ENCODE peak calls at places on chromosome 19, in six cellular contexts. One of them, this sample, is unnamed.

GRCh38 chr19:43767316-43767715 is 12.6 kb upstream of the SMG9 start:
- DNase-seq in Peyer's patch: no peak
- DNase-seq in WERI-Rb-1: no peak
- DNase-seq in mesothelial cell of epicardium: no peak
- DNase-seq in left lung: no peak
- DNase-seq in AG09319: no peak
- DNase-seq in this sample: no peak

GRCh38 chr19:8615813-8616596 is 5.5 kb upstream of the ADAMTS10 start:
- DNase-seq in Peyer's patch: peak; percentile 70
- DNase-seq in WERI-Rb-1: peak; percentile 64
- DNase-seq in mesothelial cell of epicardium: peak; percentile 74
- DNase-seq in left lung: peak; percentile 74
- DNase-seq in AG09319: no peak
- DNase-seq in this sample: no peak

GRCh38 chr19:37227996-37228395 is 10.0 kb downstream of the ZNF383 start:
- DNase-seq in Peyer's patch: no peak
- DNase-seq in WERI-Rb-1: peak; percentile 62
- DNase-seq in mesothelial cell of epicardium: no peak
- DNase-seq in left lung: no peak
- DNase-seq in AG09319: no peak
- DNase-seq in this sample: no peak

GRCh38 chr19:10548746-10549276 is 5.1 kb downstream of the ATG4D start:
- DNase-seq in Peyer's patch: no peak
- DNase-seq in WERI-Rb-1: no peak
- DNase-seq in mesothelial cell of epicardium: no peak
- DNase-seq in left lung: no peak
- DNase-seq in AG09319: no peak
- DNase-seq in this sample: no peak

GRCh38 chr19:47429140-47429793 is 9.9 kb upstream of the MEIS3 start:
- DNase-seq in Peyer's patch: no peak
- DNase-seq in WERI-Rb-1: no peak
- DNase-seq in mesothelial cell of epicardium: no peak
- DNase-seq in left lung: no peak
- DNase-seq in AG09319: no peak
- DNase-seq in this sample: no peak

GRCh38 chr19:32456406-32456805 is 50.8 kb downstream of the DPY19L3 start:
- DNase-seq in Peyer's patch: no peak
- DNase-seq in WERI-Rb-1: no peak
- DNase-seq in mesothelial cell of epicardium: no peak
- DNase-seq in left lung: no peak
- DNase-seq in AG09319: no peak
- DNase-seq in this sample: no peak

GRCh38 chr19:44848805-44849457 is 2.8 kb downstream of the NECTIN2 start:
- DNase-seq in Peyer's patch: no peak
- DNase-seq in WERI-Rb-1: peak; percentile 77
- DNase-seq in mesothelial cell of epicardium: peak; percentile 57
- DNase-seq in left lung: no peak
- DNase-seq in AG09319: no peak
- DNase-seq in this sample: no peak

GRCh38 chr19:45782162-45782623 is at the start of gene DMPK:
- DNase-seq in Peyer's patch: no peak
- DNase-seq in WERI-Rb-1: peak; percentile 14
- DNase-seq in mesothelial cell of epicardium: no peak
- DNase-seq in left lung: no peak
- DNase-seq in AG09319: no peak
- DNase-seq in this sample: no peak

GRCh38 chr19:47190167-47190727 is 40.8 kb downstream of the BBC3 start:
- DNase-seq in Peyer's patch: peak; percentile 63
- DNase-seq in WERI-Rb-1: no peak
- DNase-seq in mesothelial cell of epicardium: peak; percentile 47
- DNase-seq in left lung: peak; percentile 86
- DNase-seq in AG09319: peak; percentile 36
- DNase-seq in this sample: no peak

GRCh38 chr19:7668842-7669241 is at the start of gene RETN:
- DNase-seq in Peyer's patch: no peak
- DNase-seq in WERI-Rb-1: no peak
- DNase-seq in mesothelial cell of epicardium: no peak
- DNase-seq in left lung: no peak
- DNase-seq in AG09319: no peak
- DNase-seq in this sample: no peak

GRCh38 chr19:805600-806550 is 8.6 kb downstream of the PTBP1 start:
- DNase-seq in Peyer's patch: no peak
- DNase-seq in WERI-Rb-1: no peak
- DNase-seq in mesothelial cell of epicardium: no peak
- DNase-seq in left lung: no peak
- DNase-seq in AG09319: no peak
- DNase-seq in this sample: no peak

GRCh38 chr19:802888-803561 is 5.8 kb downstream of the PTBP1 start:
- DNase-seq in Peyer's patch: no peak
- DNase-seq in WERI-Rb-1: no peak
- DNase-seq in mesothelial cell of epicardium: no peak
- DNase-seq in left lung: no peak
- DNase-seq in AG09319: no peak
- DNase-seq in this sample: no peak

GRCh38 chr19:805161-805561 is 7.9 kb downstream of the PTBP1 start:
- DNase-seq in Peyer's patch: no peak
- DNase-seq in WERI-Rb-1: no peak
- DNase-seq in mesothelial cell of epicardium: no peak
- DNase-seq in left lung: no peak
- DNase-seq in AG09319: no peak
- DNase-seq in this sample: no peak

GRCh38 chr19:803686-804418 is 6.6 kb downstream of the PTBP1 start:
- DNase-seq in Peyer's patch: no peak
- DNase-seq in WERI-Rb-1: no peak
- DNase-seq in mesothelial cell of epicardium: no peak
- DNase-seq in left lung: no peak
- DNase-seq in AG09319: no peak
- DNase-seq in this sample: no peak

DNA sequence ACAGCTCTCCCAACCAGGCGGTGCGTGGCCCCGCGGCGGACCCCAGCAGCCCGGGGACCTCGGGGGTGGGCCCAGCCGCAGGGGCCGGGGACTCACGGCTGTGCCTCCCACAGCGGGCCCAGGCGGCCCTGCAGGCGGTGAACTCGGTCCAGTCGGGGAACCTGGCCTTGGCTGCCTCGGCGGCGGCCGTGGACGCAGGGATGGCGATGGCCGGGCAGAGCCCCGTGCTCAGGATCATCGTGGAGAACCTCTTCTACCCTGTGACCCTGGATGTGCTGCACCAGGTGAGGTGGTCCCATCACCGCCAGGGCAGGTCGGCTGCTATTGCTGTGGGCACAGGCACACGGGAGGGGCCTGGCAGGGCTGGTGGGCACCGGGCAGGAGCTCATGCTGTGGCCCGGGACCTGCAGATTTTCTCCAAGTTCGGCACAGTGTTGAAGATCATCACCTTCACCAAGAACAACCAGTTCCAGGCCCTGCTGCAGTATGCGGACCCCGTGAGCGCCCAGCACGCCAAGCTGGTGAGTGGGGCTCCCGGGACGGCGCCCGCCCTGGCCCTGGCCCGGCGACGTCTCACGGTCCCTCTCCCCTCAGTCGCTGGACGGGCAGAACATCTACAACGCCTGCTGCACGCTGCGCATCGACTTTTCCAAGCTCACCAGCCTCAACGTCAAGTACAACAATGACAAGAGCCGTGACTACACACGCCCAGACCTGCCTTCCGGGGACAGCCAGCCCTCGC is 7.3 kb downstream of the PTBP1 start:
- DNase-seq in Peyer's patch: no peak
- DNase-seq in WERI-Rb-1: no peak
- DNase-seq in mesothelial cell of epicardium: no peak
- DNase-seq in left lung: no peak
- DNase-seq in AG09319: no peak
- DNase-seq in this sample: no peak
- TF ChIP-seq CTCF in Peyer's patch: no peak
- TF ChIP-seq CTCF in WERI-Rb-1: no peak
- TF ChIP-seq CTCF in mesothelial cell of epicardium: no peak
- TF ChIP-seq CTCF in left lung: no peak
- TF ChIP-seq CTCF in AG09319: no peak
- TF ChIP-seq CTCF in this sample: no peak

DNA sequence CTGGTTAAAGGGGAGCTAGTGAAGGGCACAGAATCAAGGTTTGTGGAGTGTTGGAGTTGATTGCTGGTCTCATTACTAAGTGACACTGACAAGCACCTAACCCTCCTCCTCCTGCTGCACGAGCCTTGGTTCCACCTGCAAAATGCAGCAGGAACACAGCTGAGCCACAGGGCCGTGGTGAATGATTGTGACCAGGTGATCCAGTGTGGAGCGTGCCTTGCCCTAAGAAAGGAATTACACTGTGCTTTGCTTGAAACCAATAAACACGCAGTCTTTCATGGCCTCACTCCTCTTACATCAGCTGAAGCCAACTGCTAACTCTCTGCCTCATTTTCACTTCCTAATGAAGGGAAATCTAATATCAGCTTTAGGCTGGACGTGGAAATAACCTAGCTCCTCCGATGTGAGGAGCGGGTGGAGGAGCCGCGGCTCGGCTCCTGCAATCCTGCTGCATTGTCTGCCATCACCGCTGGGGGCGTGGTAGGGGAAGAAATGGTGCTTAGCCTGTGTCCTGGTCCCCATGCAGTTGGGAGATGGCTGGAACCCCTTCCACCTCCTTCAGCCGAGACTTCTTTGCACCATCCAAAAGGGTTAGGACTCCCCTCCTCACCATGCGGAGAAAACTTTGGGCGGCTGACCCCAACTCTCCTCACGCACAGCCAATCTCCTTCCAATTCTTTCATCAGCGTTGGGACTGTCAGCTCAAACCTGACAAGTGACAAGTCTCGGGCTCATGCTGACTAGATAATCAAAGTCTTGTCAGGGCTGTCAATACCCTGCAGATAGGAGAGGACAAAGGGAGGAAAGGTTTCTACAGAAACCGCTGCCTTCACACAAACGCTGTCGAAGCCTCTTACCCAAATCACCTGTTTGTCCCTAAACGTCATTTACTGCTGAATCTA is 427.9 kb downstream of the ZNF536 start:
- DNase-seq in Peyer's patch: no peak
- DNase-seq in WERI-Rb-1: peak; percentile 72
- DNase-seq in mesothelial cell of epicardium: peak; percentile 68
- DNase-seq in left lung: peak; percentile 42
- DNase-seq in AG09319: no peak
- DNase-seq in this sample: no peak
- TF ChIP-seq CTCF in Peyer's patch: no peak
- TF ChIP-seq CTCF in WERI-Rb-1: peak; percentile 94
- TF ChIP-seq CTCF in mesothelial cell of epicardium: peak; percentile 73
- TF ChIP-seq CTCF in left lung: peak; percentile 66
- TF ChIP-seq CTCF in AG09319: peak; percentile 47
- TF ChIP-seq CTCF in this sample: no peak

GRCh38 chr19:49631610-49632192 is 8.2 kb downstream of the RRAS start:
- DNase-seq in Peyer's patch: no peak
- DNase-seq in WERI-Rb-1: peak; percentile 50
- DNase-seq in mesothelial cell of epicardium: no peak
- DNase-seq in left lung: no peak
- DNase-seq in AG09319: no peak
- DNase-seq in this sample: no peak
- TF ChIP-seq CTCF in Peyer's patch: no peak
- TF ChIP-seq CTCF in WERI-Rb-1: no peak
- TF ChIP-seq CTCF in mesothelial cell of epicardium: no peak
- TF ChIP-seq CTCF in left lung: no peak
- TF ChIP-seq CTCF in AG09319: no peak
- TF ChIP-seq CTCF in this sample: no peak

DNA sequence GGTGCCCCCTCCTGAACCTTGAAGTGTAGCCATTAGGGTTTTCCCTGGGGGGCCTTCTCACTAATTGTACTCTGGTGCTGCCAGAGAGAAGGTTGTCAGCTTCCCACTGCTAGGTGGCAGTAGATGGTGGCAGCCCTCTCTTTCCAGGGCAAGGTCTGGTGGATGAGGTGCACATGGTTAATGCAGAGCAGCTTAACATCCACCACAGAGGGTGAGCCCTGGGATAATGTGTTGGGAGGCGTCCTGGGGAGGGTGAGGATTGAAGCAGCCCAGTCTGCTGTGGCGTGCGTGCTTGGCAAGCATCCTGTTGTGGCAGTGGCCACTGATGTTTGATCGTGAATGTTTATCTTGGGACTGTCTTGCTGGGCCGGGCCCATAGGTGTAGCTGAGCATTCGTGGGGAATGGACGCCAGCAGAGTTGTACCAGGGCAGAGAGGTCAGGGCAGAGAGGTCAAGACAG is 5.8 kb downstream of the EGLN2 start:
- DNase-seq in Peyer's patch: no peak
- DNase-seq in WERI-Rb-1: peak; percentile 49
- DNase-seq in mesothelial cell of epicardium: no peak
- DNase-seq in left lung: no peak
- DNase-seq in AG09319: no peak
- DNase-seq in this sample: no peak
- TF ChIP-seq CTCF in Peyer's patch: no peak
- TF ChIP-seq CTCF in WERI-Rb-1: peak; percentile 31
- TF ChIP-seq CTCF in mesothelial cell of epicardium: no peak
- TF ChIP-seq CTCF in left lung: no peak
- TF ChIP-seq CTCF in AG09319: no peak
- TF ChIP-seq CTCF in this sample: no peak

This sample was measured in activated B cell treated with CpG ODN at 0.5 μM for 24 hours.